ENCODE peak calls at places on chromosome 17, in six cellular contexts. One of them, this sample, is unnamed. For H3K4me1, the result is how much of the 10 kb centered on the place peaks cover.

GRCh38 chr17:3546521-3546920 is 11.1 kb downstream of the TRPV3 start:
- DNase-seq in suprapubic skin: no peak
- DNase-seq in uterus: no peak
- DNase-seq in colonic mucosa: no peak
- DNase-seq in transverse colon: peak
- DNase-seq in left ventricle myocardium inferior: no peak
- DNase-seq in this sample: no peak

GRCh38 chr17:19702231-19702641 is 14.1 kb downstream of the SLC47A2 start:
- DNase-seq in suprapubic skin: no peak
- DNase-seq in uterus: no peak
- DNase-seq in colonic mucosa: no peak
- DNase-seq in transverse colon: no peak
- DNase-seq in left ventricle myocardium inferior: no peak
- DNase-seq in this sample: no peak

GRCh38 chr17:14590458-14591250 is 289.8 kb downstream of the HS3ST3B1 start:
- DNase-seq in suprapubic skin: no peak
- DNase-seq in uterus: no peak
- DNase-seq in colonic mucosa: no peak
- DNase-seq in transverse colon: no peak
- DNase-seq in left ventricle myocardium inferior: no peak
- DNase-seq in this sample: no peak

GRCh38 chr17:9220466-9221230 is 199.3 kb downstream of the NTN1 start:
- DNase-seq in suprapubic skin: no peak
- DNase-seq in uterus: no peak
- DNase-seq in colonic mucosa: no peak
- DNase-seq in transverse colon: no peak
- DNase-seq in left ventricle myocardium inferior: no peak
- DNase-seq in this sample: no peak

GRCh38 chr17:65005858-65006257 is 50.7 kb downstream of the GNA13 start:
- DNase-seq in suprapubic skin: no peak
- DNase-seq in uterus: no peak
- DNase-seq in colonic mucosa: no peak
- DNase-seq in transverse colon: no peak
- DNase-seq in left ventricle myocardium inferior: no peak
- DNase-seq in this sample: no peak

GRCh38 chr17:65261682-65262636 is 124.8 kb downstream of the RGS9 start:
- DNase-seq in suprapubic skin: no peak
- DNase-seq in uterus: no peak
- DNase-seq in colonic mucosa: no peak
- DNase-seq in transverse colon: no peak
- DNase-seq in left ventricle myocardium inferior: no peak
- DNase-seq in this sample: no peak

GRCh38 chr17:28551421-28552186 is 820 bp downstream of the UNC119 start:
- DNase-seq in suprapubic skin: no peak
- DNase-seq in uterus: no peak
- DNase-seq in colonic mucosa: no peak
- DNase-seq in transverse colon: no peak
- DNase-seq in left ventricle myocardium inferior: no peak
- DNase-seq in this sample: no peak

GRCh38 chr17:61294777-61295176 is 104.9 kb upstream of the TBX2 start:
- DNase-seq in suprapubic skin: no peak
- DNase-seq in uterus: no peak
- DNase-seq in colonic mucosa: no peak
- DNase-seq in transverse colon: no peak
- DNase-seq in left ventricle myocardium inferior: no peak
- DNase-seq in this sample: no peak

GRCh38 chr17:924711-925480 is 54.7 kb downstream of the NXN start:
- DNase-seq in suprapubic skin: no peak
- DNase-seq in uterus: no peak
- DNase-seq in colonic mucosa: no peak
- DNase-seq in transverse colon: no peak
- DNase-seq in left ventricle myocardium inferior: no peak
- DNase-seq in this sample: no peak

GRCh38 chr17:33140413-33141099 is 148.9 kb downstream of the SPACA3 start:
- DNase-seq in suprapubic skin: no peak
- DNase-seq in uterus: no peak
- DNase-seq in colonic mucosa: no peak
- DNase-seq in transverse colon: no peak
- DNase-seq in left ventricle myocardium inferior: no peak
- DNase-seq in this sample: no peak

GRCh38 chr17:35846055-35846809 is 22.5 kb downstream of the HEATR9 start:
- DNase-seq in suprapubic skin: no peak
- DNase-seq in uterus: no peak
- DNase-seq in colonic mucosa: no peak
- DNase-seq in transverse colon: no peak
- DNase-seq in left ventricle myocardium inferior: no peak
- DNase-seq in this sample: no peak

GRCh38 chr17:11554042-11554441 is 44.2 kb upstream of the DNAH9 start:
- DNase-seq in suprapubic skin: no peak
- DNase-seq in uterus: no peak
- DNase-seq in colonic mucosa: no peak
- DNase-seq in transverse colon: no peak
- DNase-seq in left ventricle myocardium inferior: no peak
- DNase-seq in this sample: no peak

GRCh38 chr17:68518063-68518815 is 6.0 kb downstream of the PRKAR1A start:
- DNase-seq in suprapubic skin: no peak
- DNase-seq in uterus: no peak
- DNase-seq in colonic mucosa: no peak
- DNase-seq in transverse colon: no peak
- DNase-seq in left ventricle myocardium inferior: no peak
- DNase-seq in this sample: no peak

GRCh38 chr17:17757944-17758343 is 76.7 kb downstream of the RAI1 start:
- DNase-seq in suprapubic skin: no peak
- DNase-seq in uterus: no peak
- DNase-seq in colonic mucosa: no peak
- DNase-seq in transverse colon: no peak
- DNase-seq in left ventricle myocardium inferior: no peak
- DNase-seq in this sample: no peak

GRCh38 chr17:43951750-43952149 is 2.0 kb downstream of the PYY start:
- DNase-seq in suprapubic skin: no peak
- DNase-seq in uterus: no peak
- DNase-seq in colonic mucosa: no peak
- DNase-seq in transverse colon: no peak
- DNase-seq in left ventricle myocardium inferior: no peak
- DNase-seq in this sample: no peak

GRCh38 chr17:49850772-49851386 is 3.0 kb upstream of the TAC4 start:
- DNase-seq in suprapubic skin: no peak
- DNase-seq in uterus: no peak
- DNase-seq in colonic mucosa: no peak
- DNase-seq in transverse colon: no peak
- DNase-seq in left ventricle myocardium inferior: no peak
- DNase-seq in this sample: peak

GRCh38 chr17:65537343-65537844 is 24.1 kb downstream of the AXIN2 start:
- DNase-seq in suprapubic skin: no peak
- DNase-seq in uterus: no peak
- DNase-seq in colonic mucosa: no peak
- DNase-seq in transverse colon: no peak
- DNase-seq in left ventricle myocardium inferior: no peak
- DNase-seq in this sample: no peak

GRCh38 chr17:10071141-10071540 is 127.3 kb downstream of the GAS7 start:
- DNase-seq in suprapubic skin: no peak
- DNase-seq in uterus: no peak
- DNase-seq in colonic mucosa: no peak
- DNase-seq in transverse colon: no peak
- DNase-seq in left ventricle myocardium inferior: no peak
- DNase-seq in this sample: no peak

GRCh38 chr17:55394357-55395021 is 27.1 kb downstream of the MMD start:
- DNase-seq in suprapubic skin: no peak
- DNase-seq in uterus: no peak
- DNase-seq in colonic mucosa: peak
- DNase-seq in transverse colon: peak
- DNase-seq in left ventricle myocardium inferior: no peak
- DNase-seq in this sample: no peak

GRCh38 chr17:40443988-40444899 is 994 bp downstream of the IGFBP4 start:
- DNase-seq in suprapubic skin: no peak
- DNase-seq in uterus: no peak
- DNase-seq in colonic mucosa: peak
- DNase-seq in transverse colon: peak
- DNase-seq in left ventricle myocardium inferior: no peak
- DNase-seq in this sample: no peak

GRCh38 chr17:48100591-48101011 is 677 bp downstream of the CBX1 start:
- DNase-seq in suprapubic skin: no peak
- DNase-seq in uterus: peak
- DNase-seq in colonic mucosa: peak
- DNase-seq in transverse colon: peak
- DNase-seq in left ventricle myocardium inferior: peak
- DNase-seq in this sample: no peak

GRCh38 chr17:8905256-8905778 is 37.8 kb upstream of the PIK3R6 start:
- DNase-seq in suprapubic skin: no peak
- DNase-seq in uterus: no peak
- DNase-seq in colonic mucosa: no peak
- DNase-seq in transverse colon: no peak
- DNase-seq in left ventricle myocardium inferior: no peak
- DNase-seq in this sample: no peak

GRCh38 chr17:19725486-19725885 is 9.1 kb upstream of the SLC47A2 start:
- DNase-seq in suprapubic skin: no peak
- DNase-seq in uterus: no peak
- DNase-seq in colonic mucosa: no peak
- DNase-seq in transverse colon: no peak
- DNase-seq in left ventricle myocardium inferior: no peak
- DNase-seq in this sample: no peak

GRCh38 chr17:71502443-71502842 is 618.4 kb upstream of the SOX9 start:
- DNase-seq in suprapubic skin: no peak
- DNase-seq in uterus: no peak
- DNase-seq in colonic mucosa: no peak
- DNase-seq in transverse colon: no peak
- DNase-seq in left ventricle myocardium inferior: no peak
- DNase-seq in this sample: no peak

GRCh38 chr17:31200287-31200686 is 96.8 kb downstream of the OMG start:
- DNase-seq in suprapubic skin: no peak
- DNase-seq in uterus: no peak
- DNase-seq in colonic mucosa: no peak
- DNase-seq in transverse colon: no peak
- DNase-seq in left ventricle myocardium inferior: no peak
- DNase-seq in this sample: no peak

GRCh38 chr17:66459811-66460270 is 157.4 kb downstream of the PRKCA start:
- DNase-seq in suprapubic skin: no peak
- DNase-seq in uterus: peak
- DNase-seq in colonic mucosa: no peak
- DNase-seq in transverse colon: peak
- DNase-seq in left ventricle myocardium inferior: peak
- DNase-seq in this sample: no peak

GRCh38 chr17:32259596-32259995 is 6.0 kb upstream of the RHBDL3 start:
- DNase-seq in suprapubic skin: no peak
- DNase-seq in uterus: no peak
- DNase-seq in colonic mucosa: no peak
- DNase-seq in transverse colon: no peak
- DNase-seq in left ventricle myocardium inferior: no peak
- DNase-seq in this sample: no peak

GRCh38 chr17:8941520-8941919 is 24.0 kb downstream of the PIK3R5 start:
- DNase-seq in suprapubic skin: no peak
- DNase-seq in uterus: no peak
- DNase-seq in colonic mucosa: no peak
- DNase-seq in transverse colon: peak
- DNase-seq in left ventricle myocardium inferior: no peak
- DNase-seq in this sample: no peak

GRCh38 chr17:62179525-62180161 is 114.6 kb upstream of the MED13 start:
- DNase-seq in suprapubic skin: no peak
- DNase-seq in uterus: no peak
- DNase-seq in colonic mucosa: peak
- DNase-seq in transverse colon: peak
- DNase-seq in left ventricle myocardium inferior: no peak
- DNase-seq in this sample: no peak

GRCh38 chr17:48241131-48241591 is 133.6 kb downstream of the SNX11 start:
- DNase-seq in suprapubic skin: no peak
- DNase-seq in uterus: peak
- DNase-seq in colonic mucosa: no peak
- DNase-seq in transverse colon: no peak
- DNase-seq in left ventricle myocardium inferior: peak
- DNase-seq in this sample: peak

GRCh38 chr17:63295839-63296590 is 150.1 kb downstream of the CYB561 start:
- DNase-seq in suprapubic skin: no peak
- DNase-seq in uterus: no peak
- DNase-seq in colonic mucosa: no peak
- DNase-seq in transverse colon: no peak
- DNase-seq in left ventricle myocardium inferior: no peak
- DNase-seq in this sample: peak

GRCh38 chr17:16923097-16923903 is 48.6 kb downstream of the TNFRSF13B start:
- DNase-seq in suprapubic skin: peak
- DNase-seq in uterus: no peak
- DNase-seq in colonic mucosa: no peak
- DNase-seq in transverse colon: peak
- DNase-seq in left ventricle myocardium inferior: peak
- DNase-seq in this sample: no peak

GRCh38 chr17:59427425-59427921 is 96.0 kb downstream of the YPEL2 start:
- DNase-seq in suprapubic skin: no peak
- DNase-seq in uterus: peak
- DNase-seq in colonic mucosa: no peak
- DNase-seq in transverse colon: no peak
- DNase-seq in left ventricle myocardium inferior: no peak
- DNase-seq in this sample: no peak

GRCh38 chr17:2086306-2086705 is 31.4 kb downstream of the HIC1 start:
- DNase-seq in suprapubic skin: no peak
- DNase-seq in uterus: no peak
- DNase-seq in colonic mucosa: no peak
- DNase-seq in transverse colon: no peak
- DNase-seq in left ventricle myocardium inferior: no peak
- DNase-seq in this sample: no peak
- H3K4me1 ChIP-seq in suprapubic skin: half or more
- H3K4me1 ChIP-seq in uterus: under half
- H3K4me1 ChIP-seq in colonic mucosa: under half
- H3K4me1 ChIP-seq in transverse colon: half or more
- H3K4me1 ChIP-seq in left ventricle myocardium inferior: half or more
- H3K4me1 ChIP-seq in this sample: under half

DNA sequence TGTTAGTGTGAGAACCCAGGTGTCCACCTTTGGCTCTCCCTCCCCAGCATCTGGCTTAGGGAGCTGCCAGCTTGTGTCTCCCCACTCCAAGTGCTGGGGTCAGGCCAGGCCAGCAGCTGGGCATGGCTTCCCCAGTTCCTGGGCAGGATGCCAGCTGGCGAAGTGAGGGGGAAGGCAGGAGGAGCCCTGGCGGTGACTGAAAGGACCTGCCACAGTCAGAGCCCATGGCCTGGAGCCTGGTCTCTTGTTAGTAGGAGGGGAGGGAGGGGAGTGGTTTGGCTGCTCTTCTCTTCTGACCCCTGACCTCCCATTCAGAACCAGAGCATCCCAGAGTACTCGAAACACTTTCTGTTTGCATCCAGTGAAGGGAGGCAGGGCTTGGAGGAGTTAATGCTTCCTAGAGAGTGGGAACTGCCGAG is 586 bp downstream of the CHD3 start:
- DNase-seq in suprapubic skin: peak
- DNase-seq in uterus: peak
- DNase-seq in colonic mucosa: peak
- DNase-seq in transverse colon: peak
- DNase-seq in left ventricle myocardium inferior: peak
- DNase-seq in this sample: no peak
- TF ChIP-seq CTCF in suprapubic skin: peak
- TF ChIP-seq CTCF in uterus: peak
- TF ChIP-seq CTCF in colonic mucosa: peak
- TF ChIP-seq CTCF in transverse colon: peak
- TF ChIP-seq CTCF in left ventricle myocardium inferior: peak
- TF ChIP-seq CTCF in this sample: no peak

GRCh38 chr17:4706121-4706520 is 2.2 kb upstream of the PELP1 start:
- DNase-seq in suprapubic skin: no peak
- DNase-seq in uterus: no peak
- DNase-seq in colonic mucosa: no peak
- DNase-seq in transverse colon: no peak
- DNase-seq in left ventricle myocardium inferior: no peak
- DNase-seq in this sample: no peak
- H3K4me1 ChIP-seq in suprapubic skin: under half
- H3K4me1 ChIP-seq in uterus: under half
- H3K4me1 ChIP-seq in colonic mucosa: under half
- H3K4me1 ChIP-seq in transverse colon: under half
- H3K4me1 ChIP-seq in left ventricle myocardium inferior: under half
- H3K4me1 ChIP-seq in this sample: under half

GRCh38 chr17:77374170-77374936 is 233.6 kb downstream of the SEC14L1 start:
- DNase-seq in suprapubic skin: peak
- DNase-seq in uterus: peak
- DNase-seq in colonic mucosa: peak
- DNase-seq in transverse colon: peak
- DNase-seq in left ventricle myocardium inferior: peak
- DNase-seq in this sample: no peak
- TF ChIP-seq CTCF in suprapubic skin: peak
- TF ChIP-seq CTCF in uterus: peak
- TF ChIP-seq CTCF in colonic mucosa: no peak
- TF ChIP-seq CTCF in transverse colon: peak
- TF ChIP-seq CTCF in left ventricle myocardium inferior: peak
- TF ChIP-seq CTCF in this sample: no peak